ENCODE peak calls at places on chromosome 1, in ten cellular contexts. Y, O, L, M, N, R, Q, H, C and T are unnamed samples.

GRCh38 chr1:94871031-94871430 is 50.9 kb downstream of the SLC44A3 start:
- DNase-seq in Y (no peak), O (no peak), L (no peak), M (no peak), N (no peak), R (no peak), Q (no peak), H (peak; percentile 92), C (no peak), T (no peak)

GRCh38 chr1:185972096-185972875 is 238.1 kb downstream of the HMCN1 start:
- DNase-seq in Y (no peak), O (no peak), L (no peak), M (no peak), N (no peak), R (no peak), Q (no peak), H (peak; percentile 64), C (no peak), T (no peak)

GRCh38 chr1:171611306-171611705 is 10.7 kb upstream of the MYOCOS start:
- DNase-seq in Y (no peak), O (no peak), L (no peak), M (no peak), N (no peak), R (no peak), Q (no peak), H (peak; percentile 48), C (no peak), T (no peak)

GRCh38 chr1:234758851-234759250 is 148.9 kb upstream of the IRF2BP2 start:
- DNase-seq in Y (no peak), O (no peak), L (no peak), M (no peak), N (no peak), R (no peak), Q (no peak), H (peak; percentile 41), C (no peak), T (no peak)

GRCh38 chr1:24966724-24967346 is 36.8 kb upstream of the RUNX3 start:
- DNase-seq in Y (no peak), O (peak; percentile 17), L (no peak), M (no peak), N (no peak), R (no peak), Q (no peak), H (peak; percentile 92), C (no peak), T (no peak)

GRCh38 chr1:13590486-13590885 is 6.9 kb downstream of the PDPN start:
- DNase-seq in Y (no peak), O (no peak), L (no peak), M (no peak), N (peak; percentile 10), R (no peak), Q (no peak), H (no peak), C (no peak), T (no peak)

GRCh38 chr1:32240140-32240951 is 6.7 kb upstream of the FAM167B start:
- DNase-seq in Y (no peak), O (peak; percentile 53), L (peak; percentile 99), M (peak; percentile 84), N (peak; percentile 95), R (peak; percentile 85), Q (peak; percentile 99), H (peak; percentile 27), C (peak; percentile 80), T (no peak)

GRCh38 chr1:160672789-160673695 is 26.2 kb upstream of the SLAMF1 start:
- DNase-seq in Y (no peak), O (no peak), L (no peak), M (no peak), N (no peak), R (no peak), Q (peak; percentile 12), H (no peak), C (no peak), T (no peak)

GRCh38 chr1:94522304-94522703 is 19.3 kb downstream of the F3 start:
- DNase-seq in Y (no peak), O (no peak), L (peak; percentile 78), M (peak; percentile 41), N (no peak), R (no peak), Q (peak; percentile 78), H (no peak), C (no peak), T (no peak)

GRCh38 chr1:197302775-197303174 is 34.7 kb downstream of the CRB1 start:
- DNase-seq in Y (peak; percentile 55), O (no peak), L (no peak), M (no peak), N (no peak), R (no peak), Q (no peak), H (peak; percentile 87), C (no peak), T (no peak)

GRCh38 chr1:162632234-162632666 is at the start of gene DDR2:
- DNase-seq in Y (peak; percentile 86), O (no peak), L (no peak), M (peak; percentile 91), N (peak; percentile 94), R (no peak), Q (peak; percentile 45), H (peak; percentile 85), C (no peak), T (no peak)

GRCh38 chr1:246195296-246195695 is 311.8 kb downstream of the SMYD3 start:
- DNase-seq in Y (no peak), O (no peak), L (no peak), M (no peak), N (no peak), R (no peak), Q (no peak), H (no peak), C (no peak), T (no peak)

GRCh38 chr1:48869116-48869893 is 92.6 kb upstream of the BEND5 start:
- DNase-seq in Y (no peak), O (no peak), L (peak; percentile 15), M (no peak), N (no peak), R (no peak), Q (peak; percentile 45), H (peak; percentile 81), C (no peak), T (no peak)

GRCh38 chr1:56894014-56894413 is 39.4 kb downstream of the C8A start:
- DNase-seq in Y (no peak), O (no peak), L (no peak), M (no peak), N (no peak), R (no peak), Q (no peak), H (no peak), C (no peak), T (no peak)

GRCh38 chr1:58989845-58990244 is 206.0 kb upstream of the JUN start:
- DNase-seq in Y (no peak), O (no peak), L (no peak), M (no peak), N (no peak), R (no peak), Q (no peak), H (no peak), C (no peak), T (no peak)

DNA sequence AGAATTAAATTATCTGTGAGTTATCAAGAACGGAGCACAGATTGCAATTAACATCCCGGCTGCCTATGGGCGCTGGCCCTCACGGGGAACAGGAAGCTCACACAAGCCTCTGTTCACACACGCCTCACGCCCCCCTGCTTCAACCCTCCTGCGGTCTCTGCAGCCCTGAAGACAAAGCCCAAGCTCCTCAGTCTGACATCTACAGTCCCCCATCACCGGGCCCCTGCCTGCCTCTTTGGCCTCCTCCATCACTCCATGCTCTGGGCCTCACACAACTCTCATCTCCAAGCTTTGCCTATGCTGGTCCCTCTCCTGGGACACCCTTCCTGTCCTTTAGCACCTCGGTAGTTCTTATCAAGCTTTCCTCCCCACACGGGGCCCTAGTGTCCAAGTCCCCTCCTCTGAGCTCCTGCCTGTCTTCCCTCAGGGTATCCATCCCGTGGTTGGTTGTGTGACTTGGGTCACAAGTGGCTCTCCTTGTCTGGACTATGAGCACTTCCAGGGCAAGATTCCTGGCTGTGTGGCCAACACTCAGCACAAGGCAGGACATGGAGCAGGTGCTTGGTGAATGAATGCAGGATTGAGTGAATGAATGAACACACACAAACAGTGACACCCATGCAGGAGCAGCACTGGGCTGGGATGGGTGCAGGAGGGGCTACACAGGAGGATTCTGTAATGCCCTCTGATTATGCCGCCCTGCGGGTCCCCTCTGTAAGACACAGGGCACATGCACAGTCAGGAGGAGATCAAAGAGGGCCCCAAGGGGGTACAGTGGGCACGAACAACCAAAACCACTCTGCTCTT is 116.1 kb downstream of the DMRTB1 start:
- DNase-seq in Y (no peak), O (no peak), L (peak; percentile 33), M (no peak), N (peak; percentile 64), R (no peak), Q (no peak), H (no peak), C (peak; percentile 33), T (no peak)
- H3K4me3 ChIP-seq in Y (no peak overlapping the region), O (no peak overlapping the region), L (no peak overlapping the region), M (no peak overlapping the region), N (no peak overlapping the region), R (no peak overlapping the region), Q (no peak overlapping the region), H (no peak overlapping the region), C (no peak overlapping the region), T (no peak overlapping the region)

GRCh38 chr1:109498161-109498801 is 4.4 kb downstream of the CYB561D1 start:
- DNase-seq in Y (no peak), O (peak; percentile 31), L (peak; percentile 81), M (no peak), N (no peak), R (no peak), Q (peak; percentile 84), H (no peak), C (no peak), T (no peak)
- TF ChIP-seq CTCF in Y (peak; percentile 73), O (peak; percentile 37), L (peak; percentile 70), M (peak; percentile 44), N (no peak), R (peak; percentile 87), Q (peak; percentile 90), H (peak; percentile 49), C (peak; percentile 53), T (peak; percentile 28)

GRCh38 chr1:227944931-227945890 is 2.5 kb downstream of the WNT9A start:
- DNase-seq in Y (no peak), O (no peak), L (no peak), M (no peak), N (peak; percentile 78), R (no peak), Q (no peak), H (no peak), C (peak; percentile 60), T (no peak)
- H3K4me3 ChIP-seq in Y (no peak overlapping the region), O (no peak overlapping the region), L (no peak overlapping the region), M (no peak overlapping the region), N (no peak overlapping the region), R (no peak overlapping the region), Q (no peak overlapping the region), H (no peak overlapping the region), C (no peak overlapping the region), T (no peak overlapping the region)

DNA sequence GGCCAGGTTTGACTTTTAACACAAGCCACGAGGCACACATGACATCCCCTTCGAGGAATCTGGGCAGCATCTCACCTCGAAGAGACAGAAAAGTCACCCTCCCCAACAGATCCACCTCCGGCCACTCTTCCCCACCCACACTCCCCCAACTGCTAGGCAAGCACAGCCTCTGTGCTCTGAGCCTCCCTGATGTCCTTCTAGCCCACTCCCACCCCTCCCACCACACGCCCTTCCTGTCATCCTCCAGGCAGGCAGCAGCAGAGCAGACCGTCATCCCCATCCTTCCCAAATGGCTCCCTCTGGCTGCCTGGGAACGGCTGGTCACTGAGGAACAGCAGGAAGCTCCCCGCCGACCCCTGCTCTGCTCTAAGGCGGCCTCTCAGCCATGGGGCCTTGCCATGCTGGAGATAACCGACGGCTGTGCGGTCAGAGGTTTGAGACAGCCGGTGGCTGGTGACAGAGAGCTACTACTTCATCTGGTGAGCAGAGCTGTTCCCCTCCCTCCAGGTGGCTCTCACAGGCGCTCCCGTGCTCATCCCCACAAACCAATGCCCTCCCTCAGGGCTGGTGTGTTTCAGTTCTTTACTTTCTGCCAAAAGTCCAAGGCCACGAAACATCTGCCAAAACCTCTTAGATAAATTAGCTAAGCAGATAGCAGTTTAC is 25.6 kb downstream of the NPHP4 start:
- DNase-seq in Y (no peak), O (no peak), L (no peak), M (no peak), N (no peak), R (no peak), Q (no peak), H (no peak), C (peak; percentile 42), T (no peak)
- TF ChIP-seq CTCF in Y (no peak), O (no peak), L (no peak), M (no peak), N (no peak), R (no peak), Q (peak; percentile 13), H (no peak), C (no peak), T (no peak)